ENCODE peak calls at places on chromosomes 1 and 21, in seven cellular contexts. U is stimulated activated CD4-positive, alpha-beta T cell treated with anti-CD3 and anti-CD28 coated beads, Interleukin-1b, Interleukin-23, amount 100 ng/mL, for 24 hours; P is EL; M is effector memory CD8-positive, alpha-beta T cell; H is adrenal gland; X is psoas muscle; V is astrocyte of the spinal cord. G is an unnamed sample.

GRCh38 chr1:201791775-201792166 is 37.2 kb upstream of the IPO9 start:
- DNase-seq in U (no peak), P (peak; percentile 91), M (no peak), H (peak; percentile 34), X (no peak), V (peak; percentile 89), G (peak; percentile 28)

GRCh38 chr1:200372095-200372884 is 37.5 kb downstream of the ZNF281 start:
- DNase-seq in U (no peak), P (peak; percentile 86), M (no peak), H (no peak), X (no peak), V (peak; percentile 78), G (no peak)

GRCh38 chr21:40634141-40634540 is 212.8 kb downstream of the DSCAM start:
- DNase-seq in U (no peak), P (no peak), M (no peak), H (no peak), X (no peak), V (no peak), G (no peak)

GRCh38 chr1:43552813-43553212 is 22.1 kb downstream of the PTPRF start:
- DNase-seq in U (no peak), P (peak; percentile 17), M (no peak), H (peak; percentile 62), X (no peak), V (no peak), G (peak; percentile 63)

GRCh38 chr21:39908265-39908923 is 41.2 kb downstream of the PCP4 start:
- DNase-seq in U (no peak), P (no peak), M (no peak), H (no peak), X (no peak), V (no peak), G (no peak)

GRCh38 chr1:165793951-165794350 is 25.3 kb upstream of the TMCO1 start:
- DNase-seq in U (no peak), P (no peak), M (no peak), H (no peak), X (no peak), V (no peak), G (no peak)

GRCh38 chr1:244256086-244256485 is 195.6 kb downstream of the ADSS2 start:
- DNase-seq in U (no peak), P (no peak), M (no peak), H (no peak), X (no peak), V (no peak), G (no peak)

GRCh38 chr1:33010946-33011731 is 25.5 kb downstream of the AK2 start:
- DNase-seq in U (no peak), P (peak; percentile 33), M (no peak), H (peak; percentile 84), X (no peak), V (peak; percentile 40), G (peak; percentile 89)

GRCh38 chr1:148388260-148389026 is 94.7 kb downstream of the PPIAL4G start:
- DNase-seq in U (peak; percentile 63), P (peak; percentile 91), M (peak; percentile 78), H (peak; percentile 95), X (peak; percentile 90), V (peak; percentile 94), G (peak; percentile 92)

GRCh38 chr1:211920141-211920572 is 89.6 kb upstream of the LPGAT1 start:
- DNase-seq in U (no peak), P (peak; percentile 6), M (no peak), H (peak; percentile 79), X (no peak), V (peak; percentile 59), G (peak; percentile 21)

GRCh38 chr1:173364827-173365226 is 112.3 kb upstream of the PRDX6 start:
- DNase-seq in U (no peak), P (no peak), M (no peak), H (no peak), X (no peak), V (no peak), G (no peak)

GRCh38 chr1:106526650-106527049 is 529.8 kb upstream of the PRMT6 start:
- DNase-seq in U (no peak), P (peak; percentile 60), M (no peak), H (no peak), X (no peak), V (peak; percentile 80), G (no peak)

GRCh38 chr1:190497561-190497960 is 19.9 kb upstream of the BRINP3 start:
- DNase-seq in U (no peak), P (no peak), M (no peak), H (no peak), X (no peak), V (no peak), G (no peak)

GRCh38 chr1:58874757-58875755 is 91.2 kb upstream of the JUN start:
- DNase-seq in U (no peak), P (no peak), M (no peak), H (no peak), X (peak; percentile 66), V (peak; percentile 88), G (peak; percentile 84)